ENCODE peak calls at places on chromosomes 12 and 14, in five cellular contexts. One of them, this sample, is unnamed.

GRCh38 chr12:97168804-97169203 is 261.7 kb downstream of the NEDD1 start:
- DNase-seq in sciatic nerve: no peak
- DNase-seq in NCI-H2029: peak; percentile 13
- DNase-seq in Daoy: peak; percentile 60
- DNase-seq in smooth muscle cell of the brain vasculature: no peak
- DNase-seq in this sample: no peak

GRCh38 chr12:10395390-10395998 is 5.7 kb upstream of the KLRK1 start:
- DNase-seq in sciatic nerve: no peak
- DNase-seq in NCI-H2029: peak; percentile 91
- DNase-seq in Daoy: peak; percentile 69
- DNase-seq in smooth muscle cell of the brain vasculature: peak; percentile 84
- DNase-seq in this sample: peak; percentile 25

GRCh38 chr14:91299483-91300115 is 55.1 kb upstream of the GPR68 start:
- DNase-seq in sciatic nerve: no peak
- DNase-seq in NCI-H2029: peak; percentile 62
- DNase-seq in Daoy: no peak
- DNase-seq in smooth muscle cell of the brain vasculature: no peak
- DNase-seq in this sample: no peak

GRCh38 chr14:24252289-24253124 is 10.1 kb upstream of the TINF2 start:
- DNase-seq in sciatic nerve: no peak
- DNase-seq in NCI-H2029: no peak
- DNase-seq in Daoy: no peak
- DNase-seq in smooth muscle cell of the brain vasculature: no peak
- DNase-seq in this sample: no peak

GRCh38 chr12:6223545-6223944 is 23.3 kb downstream of the CD9 start:
- DNase-seq in sciatic nerve: no peak
- DNase-seq in NCI-H2029: no peak
- DNase-seq in Daoy: no peak
- DNase-seq in smooth muscle cell of the brain vasculature: no peak
- DNase-seq in this sample: no peak

GRCh38 chr14:88987516-88987915 is 163.1 kb downstream of the TTC8 start:
- DNase-seq in sciatic nerve: no peak
- DNase-seq in NCI-H2029: no peak
- DNase-seq in Daoy: peak; percentile 65
- DNase-seq in smooth muscle cell of the brain vasculature: no peak
- DNase-seq in this sample: no peak

GRCh38 chr12:122836027-122836921 is 1.0 kb downstream of the HIP1R start:
- DNase-seq in sciatic nerve: no peak
- DNase-seq in NCI-H2029: peak; percentile 42
- DNase-seq in Daoy: peak; percentile 58
- DNase-seq in smooth muscle cell of the brain vasculature: no peak
- DNase-seq in this sample: no peak

GRCh38 chr14:54568821-54569591 is 2.1 kb downstream of the SAMD4A start:
- DNase-seq in sciatic nerve: peak; percentile 60
- DNase-seq in NCI-H2029: no peak
- DNase-seq in Daoy: peak; percentile 37
- DNase-seq in smooth muscle cell of the brain vasculature: no peak
- DNase-seq in this sample: no peak

GRCh38 chr14:72904218-72904617 is 10.3 kb upstream of the DPF3 start:
- DNase-seq in sciatic nerve: no peak
- DNase-seq in NCI-H2029: no peak
- DNase-seq in Daoy: no peak
- DNase-seq in smooth muscle cell of the brain vasculature: no peak
- DNase-seq in this sample: no peak

GRCh38 chr14:96581902-96582640 is 79.9 kb downstream of the PAPOLA start:
- DNase-seq in sciatic nerve: peak; percentile 22
- DNase-seq in NCI-H2029: no peak
- DNase-seq in Daoy: no peak
- DNase-seq in smooth muscle cell of the brain vasculature: no peak
- DNase-seq in this sample: peak; percentile 50